ENCODE peak calls at places on chromosome 16, in five cellular contexts. G is choroid plexus epithelial cell, Z is neural progenitor cell, D is thoracic aorta, O is stomach. K is an unnamed sample.

GRCh38 chr16:72043539-72043938 is 10.8 kb upstream of the HP start:
- DNase-seq in O (no peak), D (no peak), G (no peak), Z (no peak), K (no peak)

GRCh38 chr16:87648236-87648635 is 45.9 kb downstream of the JPH3 start:
- DNase-seq in D (no peak), O (no peak), G (no peak), Z (no peak), K (no peak)

GRCh38 chr16:20734782-20735181 is 6.8 kb downstream of the THUMPD1 start:
- DNase-seq in G (no peak), D (no peak), O (no peak), Z (no peak), K (no peak)

GRCh38 chr16:55454861-55455260 is 24.1 kb upstream of the MMP2 start:
- DNase-seq in G (no peak), Z (no peak), D (no peak), O (no peak), K (no peak)

GRCh38 chr16:31879937-31880321 is 6.3 kb downstream of the ZNF267 start:
- DNase-seq in Z (no peak), O (no peak), D (no peak), G (no peak), K (no peak)

GRCh38 chr16:69861276-69862030 is 89.7 kb upstream of the CLEC18A start:
- DNase-seq in O (peak; percentile 35), Z (no peak), D (peak; percentile 50), G (peak; percentile 90), K (no peak)

GRCh38 chr16:5186381-5186903 is 88.8 kb upstream of the EEF2KMT start:
- DNase-seq in O (no peak), D (no peak), G (no peak), Z (no peak), K (no peak)

GRCh38 chr16:58755989-58756649 is 22.0 kb upstream of the GOT2 start:
- DNase-seq in O (peak; percentile 71), G (peak; percentile 88), Z (peak; percentile 91), D (peak; percentile 19), K (peak; percentile 61)

GRCh38 chr16:1009358-1010150 is 28.0 kb downstream of the SOX8 start:
- DNase-seq in Z (no peak), D (no peak), G (no peak), O (no peak), K (no peak)

DNA sequence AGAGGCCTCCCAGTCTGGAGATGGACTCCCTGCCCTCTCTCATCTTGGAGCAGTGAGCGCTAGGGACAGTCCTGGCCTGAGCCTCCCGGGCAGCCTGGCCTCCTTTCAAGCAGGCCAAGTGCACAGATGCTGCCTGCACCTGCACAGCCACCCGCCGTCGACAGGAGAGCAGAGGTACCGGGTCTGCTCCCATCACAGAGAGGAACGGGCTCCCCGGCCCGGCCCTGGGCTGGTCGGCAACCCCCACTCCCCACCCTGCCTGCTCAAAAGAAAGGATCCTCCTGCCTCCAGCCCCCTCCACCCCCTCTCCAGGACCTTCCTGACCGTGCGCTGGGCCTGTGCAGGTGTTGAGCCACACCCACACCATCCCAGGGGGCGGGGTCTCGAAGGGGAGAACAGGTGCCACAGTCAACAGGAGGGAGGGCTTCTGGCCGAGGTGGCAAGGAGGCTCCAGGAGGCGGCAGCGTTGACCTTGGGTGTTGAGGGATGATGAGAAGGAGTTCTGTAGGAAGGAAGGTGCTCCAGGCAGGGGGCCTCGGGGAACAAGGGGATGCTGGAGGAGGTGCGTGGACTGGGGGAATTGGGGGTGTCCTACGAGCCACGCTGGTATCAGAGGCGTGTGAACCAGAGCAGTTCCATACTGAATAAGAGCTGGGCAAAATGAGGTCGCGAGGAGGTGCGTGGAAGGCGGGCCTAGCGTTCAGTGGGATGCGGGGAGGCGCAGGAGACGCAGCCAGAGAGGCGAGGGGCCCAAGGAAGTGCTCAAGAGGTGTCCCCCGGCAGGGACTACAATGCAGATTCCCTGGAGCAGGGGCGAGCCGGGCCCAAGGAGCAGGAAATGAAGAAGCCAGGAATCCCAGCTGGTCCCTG is 967 bp upstream of the CDH15 start:
- DNase-seq in Z (no peak), O (peak; percentile 64), D (no peak), G (no peak), K (no peak)
- TF ChIP-seq CTCF in Z (no peak), O (no peak), D (no peak), G (no peak), K (no peak)

GRCh38 chr16:81041696-81042095 is 6.1 kb downstream of the ATMIN start:
- DNase-seq in G (no peak), D (no peak), Z (peak; percentile 5), O (no peak), K (no peak)

GRCh38 chr16:81040837-81041236 is 5.2 kb downstream of the ATMIN start:
- DNase-seq in O (no peak), G (no peak), Z (peak; percentile 76), D (no peak), K (no peak)

GRCh38 chr16:81036751-81037350 is 1.2 kb downstream of the ATMIN start:
- DNase-seq in O (no peak), G (no peak), D (no peak), Z (no peak), K (peak; percentile 9)

GRCh38 chr16:81035398-81035974 is at the start of gene ATMIN:
- DNase-seq in Z (peak; percentile 98), O (peak; percentile 93), D (peak; percentile 38), G (peak; percentile 84), K (peak; percentile 89)

DNA sequence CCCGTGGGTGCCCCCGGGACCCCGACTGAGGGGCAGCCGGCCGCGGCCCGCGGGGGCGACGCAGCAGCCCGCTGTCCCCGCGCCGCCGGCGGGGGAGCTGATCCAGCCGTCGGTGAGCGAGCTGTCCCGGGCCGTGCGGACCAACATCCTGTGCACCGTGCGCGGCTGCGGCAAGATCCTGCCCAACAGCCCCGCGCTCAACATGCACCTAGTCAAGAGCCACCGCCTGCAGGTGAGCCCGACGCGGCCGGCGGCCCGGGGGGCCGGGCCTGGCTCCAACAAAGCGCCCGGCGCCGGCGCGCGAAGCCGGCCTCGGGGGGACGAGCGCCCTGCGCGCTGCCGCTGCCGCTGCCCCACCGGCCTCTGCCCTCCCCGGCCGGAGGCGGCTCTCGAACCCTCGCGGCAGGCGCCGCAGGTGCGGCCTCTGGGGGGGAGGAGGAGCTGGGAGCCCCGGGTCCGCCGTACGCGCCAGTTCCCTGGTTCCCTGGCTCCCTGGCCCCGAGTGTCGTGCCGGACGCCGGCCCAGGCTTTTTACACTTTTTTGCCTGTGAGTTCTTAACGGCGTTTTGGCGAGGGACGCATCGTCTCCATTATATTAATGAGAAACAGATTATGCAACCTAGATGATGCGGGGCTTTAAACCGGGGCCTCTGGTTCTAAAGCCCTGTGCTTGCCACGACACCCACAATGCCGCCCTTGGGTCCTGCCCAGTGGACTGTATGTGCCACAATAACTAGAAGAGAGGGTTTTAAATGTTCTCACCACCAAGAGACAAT is 521 bp downstream of the ATMIN start:
- DNase-seq in D (no peak), Z (peak; percentile 70), O (peak; percentile 34), G (peak; percentile 25), K (peak; percentile 30)
- TF ChIP-seq CTCF in D (no peak), Z (no peak), O (no peak), G (no peak), K (no peak)

GRCh38 chr16:57475711-57476339 is 10.5 kb downstream of the DOK4 start:
- DNase-seq in Z (peak; percentile 89), O (no peak), G (peak; percentile 71), D (no peak), K (no peak)
- TF ChIP-seq CTCF in Z (peak; percentile 80), O (no peak), G (peak; percentile 73), D (peak; percentile 21), K (peak; percentile 21)

GRCh38 chr16:9225527-9226316 is 134.3 kb downstream of the HAPSTR1 start:
- DNase-seq in D (no peak), O (no peak), G (no peak), Z (peak; percentile 62), K (no peak)
- TF ChIP-seq CTCF in D (no peak), O (no peak), G (peak; percentile 6), Z (peak; percentile 67), K (peak; percentile 13)

GRCh38 chr16:8869212-8869987 is 594 bp upstream of the CARHSP1 start:
- DNase-seq in Z (peak; percentile 77), D (no peak), G (no peak), O (no peak), K (no peak)
- TF ChIP-seq CTCF in Z (no peak), D (no peak), G (no peak), O (no peak), K (no peak)

DNA sequence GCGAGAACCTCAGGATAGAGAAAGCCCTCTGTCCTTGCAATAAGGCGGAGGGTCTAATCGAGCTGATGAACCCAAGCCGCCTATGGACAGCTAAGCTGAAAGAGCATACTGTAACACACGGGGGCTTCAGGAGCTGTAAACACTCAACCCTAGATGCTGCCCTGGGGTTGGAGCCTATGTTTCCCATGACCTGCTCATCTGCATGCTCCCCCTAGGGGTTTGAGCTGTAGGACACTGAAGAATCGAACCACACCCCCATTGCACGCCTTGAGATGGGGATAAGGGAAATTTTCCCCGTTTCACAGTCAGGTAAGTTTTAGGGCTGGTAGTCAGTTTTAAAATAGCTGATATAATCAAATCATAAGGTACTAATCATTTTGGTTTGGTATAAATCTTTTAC is 675.6 kb upstream of the CDH8 start:
- DNase-seq in G (no peak), Z (peak; percentile 15), D (no peak), O (no peak), K (no peak)
- TF ChIP-seq CTCF in G (no peak), Z (peak; percentile 39), D (no peak), O (no peak), K (no peak)

DNA sequence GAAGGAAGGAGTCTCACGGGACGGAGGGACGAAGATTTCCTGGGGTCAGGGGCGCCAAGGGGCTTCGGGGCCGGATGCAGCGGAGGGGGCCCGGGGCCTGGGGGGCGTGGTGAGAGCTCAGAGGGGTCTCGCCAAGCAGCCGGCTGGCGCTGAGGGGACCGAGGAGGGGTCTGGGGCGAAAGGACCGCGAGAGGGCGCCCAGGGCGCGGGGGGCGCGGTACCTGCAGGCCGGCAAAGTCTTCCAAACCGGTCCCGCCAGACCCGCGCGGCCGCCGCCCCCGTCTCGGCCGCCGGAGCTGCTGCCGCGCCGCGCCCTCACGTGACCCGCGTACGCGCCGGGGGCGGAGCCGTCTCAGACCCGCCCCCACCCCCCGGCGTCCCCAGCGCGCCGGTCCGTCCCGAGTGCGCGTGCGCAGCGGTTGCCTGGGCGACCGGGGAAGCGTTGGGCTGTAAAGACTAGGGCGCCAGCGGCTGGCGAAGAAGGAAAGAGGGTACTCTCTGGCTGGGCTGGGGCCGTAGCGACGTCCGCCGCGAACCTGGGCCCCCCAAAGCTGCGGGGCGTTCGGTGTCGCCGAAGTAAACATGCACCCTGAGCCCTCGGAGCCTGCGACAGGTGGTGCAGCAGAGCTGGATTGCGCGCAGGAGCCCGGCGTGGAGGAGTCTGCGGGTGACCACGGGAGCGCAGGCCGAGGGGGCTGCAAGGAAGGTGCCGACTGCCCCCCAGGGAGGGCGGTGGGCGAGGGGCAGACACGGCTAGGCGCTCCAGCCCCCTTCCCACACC is at the start of the genes DNAAF1 and HSDL1:
- DNase-seq in D (peak; percentile 53), Z (peak; percentile 97), G (peak; percentile 84), O (peak; percentile 95), K (peak; percentile 98)
- TF ChIP-seq CTCF in D (no peak), Z (peak; percentile 43), G (no peak), O (no peak), K (no peak)

DNA sequence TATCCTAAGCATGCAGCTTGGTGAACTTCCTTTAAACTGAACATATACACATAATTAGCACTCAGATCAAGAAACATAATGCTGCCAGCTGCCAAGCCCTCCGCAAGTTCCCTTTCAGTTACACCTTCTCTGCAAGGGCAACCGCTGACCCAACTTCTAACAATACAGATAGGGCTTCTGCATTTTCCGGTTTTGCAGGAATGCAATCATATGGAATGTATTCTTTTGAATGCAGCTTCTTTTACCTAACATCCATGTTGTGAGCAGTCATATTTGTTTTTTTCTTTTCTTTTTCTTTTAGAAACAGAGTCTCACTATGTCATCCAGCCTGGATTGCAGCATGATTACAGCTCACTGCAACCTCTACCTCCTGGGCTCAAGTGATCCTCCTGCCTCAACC is 110.7 kb downstream of the GSG1L start:
- DNase-seq in Z (no peak), O (no peak), G (no peak), D (no peak), K (no peak)
- TF ChIP-seq CTCF in Z (no peak), O (no peak), G (no peak), D (no peak), K (no peak)

GRCh38 chr16:88759245-88759975 is 25.6 kb downstream of the PIEZO1 start:
- DNase-seq in O (peak; percentile 55), Z (peak; percentile 79), G (peak; percentile 66), D (no peak), K (no peak)
- TF ChIP-seq CTCF in O (no peak), Z (peak; percentile 27), G (no peak), D (no peak), K (no peak)